ENCODE peak calls at places on chromosomes 3 and 15, in nine cellular contexts. M is lower lobe of right lung, B is GM12865, A is PC-9, S is HFF-Myc, N is epithelial cell of esophagus, P is AG10803, C is uterus, H is stomach. I is an unnamed sample.

GRCh38 chr3:67459796-67460195 is 194.6 kb downstream of the SUCLG2 start:
- DNase-seq in M (no peak), B (no peak), A (no peak), S (no peak), N (no peak), P (no peak), C (no peak), H (no peak), I (no peak)

GRCh38 chr3:127216415-127217261 is 23.7 kb downstream of the PRR23E start:
- DNase-seq in M (no peak), B (peak), A (no peak), S (no peak), N (no peak), P (no peak), C (no peak), H (no peak), I (no peak)

GRCh38 chr3:188624828-188625227 is 470.9 kb downstream of the LPP start:
- DNase-seq in M (no peak), B (no peak), A (no peak), S (no peak), N (no peak), P (no peak), C (no peak), H (no peak), I (no peak)

GRCh38 chr3:152331018-152331541 is 62.4 kb downstream of the MBNL1 start:
- DNase-seq in M (no peak), B (no peak), A (peak), S (peak), N (peak), P (peak), C (no peak), H (no peak), I (no peak)

GRCh38 chr15:53739651-53740050 is 19.8 kb downstream of the WDR72 start:
- DNase-seq in M (no peak), B (no peak), A (no peak), S (no peak), N (no peak), P (no peak), C (no peak), H (no peak), I (no peak)

GRCh38 chr3:13812039-13812438 is 67.8 kb downstream of the WNT7A start:
- DNase-seq in M (no peak), B (no peak), A (no peak), S (no peak), N (no peak), P (no peak), C (no peak), H (no peak), I (no peak)

GRCh38 chr15:74201656-74202420 is 749 bp downstream of the STRA6 start:
- DNase-seq in M (no peak), B (no peak), A (peak), S (no peak), N (peak), P (no peak), C (no peak), H (no peak), I (no peak)

GRCh38 chr15:56160966-56161365 is 82.7 kb downstream of the RFX7 start:
- DNase-seq in M (no peak), B (no peak), A (no peak), S (no peak), N (peak), P (peak), C (no peak), H (no peak), I (no peak)

GRCh38 chr3:67689806-67690205 is 35.4 kb upstream of the SUCLG2 start:
- DNase-seq in M (no peak), B (no peak), A (no peak), S (no peak), N (no peak), P (no peak), C (no peak), H (no peak), I (no peak)

GRCh38 chr15:93366387-93367100 is 277.5 kb upstream of the RGMA start:
- DNase-seq in M (no peak), B (no peak), A (no peak), S (no peak), N (no peak), P (no peak), C (no peak), H (no peak), I (no peak)

GRCh38 chr15:93359037-93359779 is 270.2 kb upstream of the RGMA start:
- DNase-seq in M (no peak), B (no peak), A (no peak), S (no peak), N (no peak), P (no peak), C (no peak), H (no peak), I (no peak)

GRCh38 chr15:93362203-93362602 is 273.2 kb upstream of the RGMA start:
- DNase-seq in M (no peak), B (no peak), A (no peak), S (no peak), N (no peak), P (no peak), C (no peak), H (no peak), I (no peak)

GRCh38 chr15:93359780-93360161 is 270.8 kb upstream of the RGMA start:
- DNase-seq in M (no peak), B (no peak), A (no peak), S (no peak), N (no peak), P (no peak), C (no peak), H (no peak), I (no peak)

DNA sequence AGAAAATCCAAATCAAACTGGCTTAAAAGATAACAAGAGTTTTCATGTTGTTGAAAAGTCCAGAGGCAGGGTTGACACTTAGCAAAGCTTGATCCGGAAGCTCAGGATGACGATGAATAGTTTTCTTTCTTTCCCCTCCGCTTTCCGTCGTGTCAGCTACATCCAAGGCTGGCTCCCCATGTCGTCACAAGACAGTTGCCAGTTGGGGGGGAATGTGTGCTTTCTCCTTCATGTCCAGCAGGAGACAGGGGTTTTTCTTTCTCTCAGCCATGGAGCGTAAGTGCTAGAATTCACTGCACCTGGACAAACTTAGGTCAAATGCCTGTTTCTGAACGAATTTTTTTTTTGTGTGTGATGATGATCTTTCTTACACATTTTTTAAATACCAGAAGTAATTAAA is 273.8 kb upstream of the RGMA start:
- DNase-seq in M (no peak), B (no peak), A (no peak), S (no peak), N (no peak), P (no peak), C (no peak), H (no peak), I (no peak)
- TF ChIP-seq CTCF in M (no peak), B (no peak), A (no peak), S (no peak), N (no peak), P (no peak), C (no peak), H (no peak), I (no peak)

DNA sequence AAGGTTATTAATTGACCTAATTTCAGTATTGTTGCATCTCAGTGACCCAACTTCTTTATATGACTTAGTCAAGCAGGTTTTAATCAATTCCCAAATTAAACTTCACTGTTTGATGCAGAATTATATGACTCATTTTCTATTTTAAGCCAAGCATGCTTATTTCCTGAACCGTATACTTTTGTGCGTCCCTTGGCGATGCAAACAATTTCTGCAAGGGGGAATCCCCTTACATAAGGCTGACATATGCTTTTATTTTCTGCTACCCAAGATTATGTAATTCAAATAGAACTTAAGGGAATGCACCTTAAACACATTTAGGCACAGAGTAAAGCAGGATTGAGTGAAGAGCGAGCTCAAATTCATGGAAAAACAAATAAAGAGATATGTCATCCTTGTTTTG is 303.9 kb downstream of the PDCD6IP start:
- DNase-seq in M (no peak), B (no peak), A (no peak), S (no peak), N (no peak), P (no peak), C (no peak), H (no peak), I (no peak)
- H3K4me3 ChIP-seq in M (no peak), B (no peak), A (no peak), S (no peak), N (no peak), P (no peak), C (no peak), H (no peak), I (no peak)

GRCh38 chr15:45141386-45141785 is 11.6 kb downstream of the DUOX1 start:
- DNase-seq in M (no peak), B (no peak), A (no peak), S (no peak), N (no peak), P (no peak), C (no peak), H (no peak), I (no peak)

GRCh38 chr15:45144775-45145174 is 15.0 kb downstream of the DUOX1 start:
- DNase-seq in M (no peak), B (no peak), A (no peak), S (no peak), N (no peak), P (no peak), C (no peak), H (no peak), I (no peak)

GRCh38 chr15:45146405-45146804 is 16.6 kb downstream of the DUOX1 start:
- DNase-seq in M (no peak), B (no peak), A (peak), S (no peak), N (peak), P (peak), C (no peak), H (no peak), I (no peak)

GRCh38 chr15:45143056-45143455 is 13.3 kb downstream of the DUOX1 start:
- DNase-seq in M (no peak), B (no peak), A (no peak), S (no peak), N (no peak), P (no peak), C (no peak), H (no peak), I (no peak)

GRCh38 chr15:45143946-45144345 is 14.2 kb downstream of the DUOX1 start:
- DNase-seq in M (no peak), B (no peak), A (no peak), S (no peak), N (no peak), P (no peak), C (no peak), H (no peak), I (no peak)
- TF ChIP-seq CTCF in M (no peak), B (no peak), A (no peak), S (no peak), N (no peak), P (no peak), C (no peak), H (no peak), I (no peak)

DNA sequence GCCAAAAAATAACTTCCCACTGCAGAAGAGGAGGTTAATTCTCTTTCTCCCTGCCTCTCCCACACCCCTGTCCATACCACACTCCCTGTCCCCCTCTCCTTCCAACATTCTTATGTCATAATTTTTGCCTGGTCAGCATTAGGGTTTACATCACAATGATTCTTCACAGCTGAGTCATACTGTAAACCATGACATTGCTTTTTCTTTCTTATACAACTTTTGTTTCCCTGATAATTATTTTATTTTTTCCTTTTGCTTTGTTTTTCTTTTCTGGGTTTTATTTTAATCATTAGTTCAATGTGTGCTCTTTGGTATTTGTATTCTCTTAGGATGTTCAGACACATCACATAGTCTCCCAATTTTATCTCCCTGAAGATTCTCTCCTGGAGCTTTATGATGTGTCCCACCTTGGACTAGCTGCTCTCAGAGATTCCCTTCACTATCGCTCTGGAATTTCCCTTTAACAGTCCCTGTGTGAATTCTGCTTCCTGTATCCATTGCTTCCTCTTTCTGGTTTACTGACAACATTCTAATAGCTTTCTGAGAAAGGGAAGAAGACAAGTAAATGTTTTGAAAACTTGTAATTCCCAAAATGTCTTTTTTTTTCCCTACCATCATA is 70.7 kb downstream of the SOX2 start:
- DNase-seq in M (no peak), B (no peak), A (no peak), S (no peak), N (peak), P (peak), C (no peak), H (no peak), I (no peak)
- H3K4me3 ChIP-seq in M (no peak), B (no peak), A (no peak), S (no peak), N (no peak), P (no peak), C (no peak), H (no peak), I (no peak)

DNA sequence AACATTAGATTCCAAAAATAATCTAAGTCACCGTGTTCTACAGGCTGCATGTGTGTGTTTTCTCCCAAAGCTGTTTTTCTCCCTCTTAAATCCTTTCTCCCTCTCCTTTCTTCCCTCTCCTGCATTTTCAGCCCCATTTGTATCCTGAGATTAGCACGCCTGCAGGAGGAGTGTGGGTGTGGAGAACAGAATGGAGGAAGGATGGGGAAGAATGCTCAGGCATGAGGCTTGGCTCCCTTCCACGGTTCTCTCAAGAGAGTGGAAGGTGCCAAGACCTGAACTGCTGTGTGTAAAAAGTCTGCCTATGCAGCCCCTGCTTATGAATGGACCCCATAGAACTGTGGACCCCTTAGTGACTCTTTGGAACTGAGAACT is 285.6 kb upstream of the ROPN1 start:
- DNase-seq in M (no peak), B (no peak), A (no peak), S (no peak), N (peak), P (peak), C (peak), H (no peak), I (no peak)
- TF ChIP-seq CTCF in M (peak), B (no peak), A (no peak), S (no peak), N (peak), P (no peak), C (peak), H (no peak), I (no peak)

I was measured in GM12864.